ENCODE peak calls at places on chromosome 7, in seven cellular contexts. A, K, U, N, Q, I and S are unnamed samples.

GRCh38 chr7:29000346-29000745 is 42.2 kb upstream of the TRIL start:
- DNase-seq in I (no peak), U (no peak), N (no peak), K (no peak), Q (no peak), A (no peak), S (no peak)

GRCh38 chr7:2008936-2009540 is 223.7 kb downstream of the MAD1L1 start:
- DNase-seq in N (peak), Q (no peak), K (no peak), U (no peak), I (peak), A (no peak), S (no peak)

GRCh38 chr7:21086688-21087087 is 300.0 kb upstream of the SP8 start:
- DNase-seq in N (no peak), A (no peak), Q (no peak), K (no peak), I (no peak), U (no peak), S (no peak)

GRCh38 chr7:116616555-116617059 is 55.4 kb upstream of the MET start:
- DNase-seq in N (no peak), Q (no peak), U (peak), K (no peak), I (no peak), A (no peak), S (no peak)

GRCh38 chr7:78576196-78576595 is 777.6 kb downstream of the PHTF2 start:
- DNase-seq in U (peak), N (no peak), K (no peak), A (no peak), Q (peak), I (no peak), S (no peak)

GRCh38 chr7:97722386-97722785 is 9.5 kb upstream of the TAC1 start:
- DNase-seq in U (no peak), Q (no peak), A (no peak), K (no peak), N (no peak), I (no peak), S (no peak)

GRCh38 chr7:49398730-49399129 is 374.7 kb upstream of the VWC2 start:
- DNase-seq in K (no peak), U (peak), A (peak), N (no peak), Q (no peak), I (no peak), S (no peak)

GRCh38 chr7:102892631-102893278 is 20.0 kb upstream of the LRRC17 start:
- DNase-seq in Q (no peak), K (no peak), N (no peak), A (no peak), I (no peak), U (no peak), S (no peak)

GRCh38 chr7:130732980-130733865 is 784 bp downstream of the KLF14 start:
- DNase-seq in U (no peak), N (peak), Q (no peak), I (peak), A (peak), K (no peak), S (no peak)

GRCh38 chr7:2510909-2511768 is 8.4 kb upstream of the LFNG start:
- DNase-seq in I (no peak), U (no peak), A (peak), N (peak), K (peak), Q (no peak), S (peak)

GRCh38 chr7:93751421-93751820 is 139.1 kb downstream of the TFPI2 start:
- DNase-seq in U (no peak), A (no peak), K (no peak), N (no peak), I (no peak), Q (no peak), S (no peak)

GRCh38 chr7:112452102-112452888 is 2.0 kb downstream of the IFRD1 start:
- DNase-seq in Q (no peak), A (peak), N (peak), U (peak), I (no peak), K (no peak), S (no peak)

GRCh38 chr7:105530546-105530945 is 1.5 kb upstream of the RINT1 start:
- DNase-seq in I (no peak), N (no peak), A (no peak), Q (no peak), U (no peak), K (no peak), S (no peak)

GRCh38 chr7:157177997-157178396 is 39.3 kb downstream of the UBE3C start:
- DNase-seq in N (no peak), U (no peak), Q (no peak), I (no peak), A (peak), K (no peak), S (no peak)

GRCh38 chr7:1802899-1803298 is 132.8 kb downstream of the ELFN1 start:
- DNase-seq in K (no peak), Q (no peak), A (no peak), N (no peak), U (no peak), I (peak), S (no peak)

GRCh38 chr7:41576176-41576575 is 126.7 kb downstream of the INHBA start:
- DNase-seq in I (no peak), Q (no peak), A (no peak), N (no peak), U (no peak), K (no peak), S (no peak)

GRCh38 chr7:24714676-24715010 is 42.6 kb downstream of the GSDME start:
- DNase-seq in Q (no peak), A (no peak), K (no peak), I (no peak), U (no peak), N (no peak), S (no peak)

GRCh38 chr7:52609511-52609910 is 425.9 kb upstream of the POM121L12 start:
- DNase-seq in U (no peak), A (no peak), Q (no peak), I (no peak), N (no peak), K (no peak), S (no peak)

GRCh38 chr7:77415822-77416620 is at the start of gene GSAP:
- DNase-seq in N (peak), K (peak), I (peak), A (peak), U (no peak), Q (no peak), S (peak)

GRCh38 chr7:157391036-157391710 is 54.4 kb downstream of the DNAJB6 start:
- DNase-seq in K (no peak), U (no peak), A (no peak), I (no peak), Q (no peak), N (no peak), S (no peak)

GRCh38 chr7:148750442-148751355 is 52.0 kb downstream of the CUL1 start:
- DNase-seq in Q (no peak), I (no peak), A (no peak), U (no peak), K (no peak), N (no peak), S (no peak)

GRCh38 chr7:45082831-45083331 is 5.9 kb downstream of the NACAD start:
- DNase-seq in K (no peak), Q (no peak), N (peak), A (no peak), I (peak), U (no peak), S (no peak)

GRCh38 chr7:67917118-67917755 is 920.6 kb downstream of the TYW1 start:
- DNase-seq in N (no peak), A (no peak), I (no peak), U (no peak), Q (no peak), K (no peak), S (no peak)

GRCh38 chr7:24871765-24872164 is 108.2 kb downstream of the OSBPL3 start:
- DNase-seq in N (no peak), U (no peak), Q (no peak), A (peak), I (no peak), K (no peak), S (no peak)

GRCh38 chr7:100604078-100604975 is 2.2 kb downstream of the PCOLCE start:
- DNase-seq in A (peak), K (peak), N (peak), Q (no peak), U (peak), I (peak), S (peak)

GRCh38 chr7:44980393-44981034 is 1.7 kb upstream of the MYO1G start:
- DNase-seq in Q (peak), N (no peak), I (peak), A (peak), U (peak), K (peak), S (peak)

GRCh38 chr7:105268056-105268455 is 120.7 kb downstream of the SRPK2 start:
- DNase-seq in U (peak), N (no peak), K (no peak), Q (peak), A (peak), I (no peak), S (no peak)

GRCh38 chr7:88218836-88219605 is 817 bp downstream of the SRI start:
- DNase-seq in I (peak), K (peak), Q (no peak), N (peak), U (peak), A (peak), S (peak)

GRCh38 chr7:157755741-157756140 is 418.9 kb downstream of the DNAJB6 start:
- DNase-seq in N (peak), U (no peak), Q (no peak), I (peak), K (no peak), A (no peak), S (no peak)